ENCODE peak calls at places on chromosome 17, in ten cellular contexts. L, E, U, W, V, C, H, A, X and Y are unnamed samples.

GRCh38 chr17:17698869-17699351 is 17.7 kb downstream of the RAI1 start:
- DNase-seq in X (peak; percentile 53), H (no peak), U (peak; percentile 70), A (no peak), E (no peak), W (no peak), V (peak; percentile 84), C (no peak), L (peak; percentile 52), Y (no peak)

GRCh38 chr17:45451131-45451530 is 18.5 kb upstream of the ARHGAP27 start:
- DNase-seq in W (no peak), E (no peak), A (no peak), L (no peak), H (no peak), C (no peak), X (no peak), U (peak; percentile 45), V (no peak), Y (peak; percentile 63)

GRCh38 chr17:40378966-40379365 is 14.4 kb upstream of the GJD3 start:
- DNase-seq in A (no peak), H (no peak), U (no peak), W (no peak), E (no peak), X (no peak), L (no peak), V (no peak), C (no peak), Y (no peak)

GRCh38 chr17:78416311-78416711 is 37.9 kb downstream of the PGS1 start:
- DNase-seq in U (no peak), W (no peak), C (no peak), A (no peak), X (no peak), E (no peak), H (no peak), L (no peak), V (no peak), Y (no peak)

GRCh38 chr17:7262192-7263070 is at the start of gene CLDN7:
- DNase-seq in C (peak; percentile 97), U (peak; percentile 98), V (peak; percentile 63), A (no peak), W (no peak), X (no peak), E (no peak), L (no peak), H (peak; percentile 97), Y (no peak)

GRCh38 chr17:74042744-74043486 is 160.6 kb upstream of the RPL38 start:
- DNase-seq in H (peak; percentile 50), E (no peak), U (no peak), A (no peak), W (peak; percentile 43), L (peak; percentile 91), V (no peak), C (peak; percentile 5), X (no peak), Y (no peak)

GRCh38 chr17:20995164-20995872 is 47.5 kb downstream of the USP22 start:
- DNase-seq in X (no peak), W (no peak), E (no peak), U (no peak), A (no peak), L (no peak), V (no peak), H (no peak), C (no peak), Y (no peak)

GRCh38 chr17:7720125-7720524 is 2.6 kb downstream of the DNAH2 start:
- DNase-seq in H (no peak), U (peak; percentile 28), X (peak; percentile 35), V (peak; percentile 78), L (no peak), W (no peak), E (no peak), C (peak; percentile 10), A (no peak), Y (no peak)

GRCh38 chr17:4533522-4534502 is 21.4 kb downstream of the MYBBP1A start:
- DNase-seq in L (no peak), X (no peak), W (peak; percentile 18), C (no peak), A (no peak), V (no peak), U (no peak), E (no peak), H (peak; percentile 31), Y (peak; percentile 70)

GRCh38 chr17:50584116-50584515 is 23.6 kb downstream of the CACNA1G start:
- DNase-seq in W (no peak), E (no peak), H (no peak), C (no peak), X (no peak), L (no peak), U (no peak), A (no peak), V (no peak), Y (no peak)

GRCh38 chr17:19000531-19001011 is 4.0 kb downstream of the FAM83G start:
- DNase-seq in A (no peak), E (no peak), C (peak; percentile 38), X (no peak), H (no peak), V (no peak), L (peak; percentile 47), U (no peak), W (no peak), Y (no peak)

GRCh38 chr17:17191346-17191792 is 14.8 kb downstream of the PLD6 start:
- DNase-seq in W (no peak), L (peak; percentile 83), A (no peak), V (no peak), C (no peak), H (no peak), U (no peak), X (no peak), E (no peak), Y (no peak)

GRCh38 chr17:35244345-35245195 is 1.7 kb downstream of the SLFN5 start:
- DNase-seq in X (no peak), H (peak; percentile 28), C (peak; percentile 60), V (no peak), W (peak; percentile 99), L (peak; percentile 79), E (peak; percentile 68), A (peak; percentile 57), U (peak; percentile 52), Y (no peak)

GRCh38 chr17:80859004-80859941 is 132.4 kb upstream of the CHMP6 start:
- DNase-seq in X (no peak), L (peak; percentile 83), E (no peak), C (peak; percentile 62), U (peak; percentile 44), V (peak; percentile 43), W (no peak), A (no peak), H (no peak), Y (no peak)

GRCh38 chr17:11292491-11292890 is 51.5 kb downstream of the SHISA6 start:
- DNase-seq in C (no peak), L (no peak), V (no peak), X (no peak), W (no peak), A (no peak), H (no peak), U (no peak), E (no peak), Y (no peak)

GRCh38 chr17:77568540-77568939 is 390.0 kb upstream of the TNRC6C start:
- DNase-seq in V (no peak), X (no peak), C (no peak), U (no peak), A (no peak), E (no peak), H (no peak), W (no peak), L (no peak), Y (no peak)

GRCh38 chr17:1793447-1793806 is 31.6 kb downstream of the SERPINF1 start:
- DNase-seq in C (no peak), A (no peak), E (no peak), V (peak; percentile 94), H (peak; percentile 28), L (no peak), U (no peak), W (no peak), X (no peak), Y (no peak)

GRCh38 chr17:6330936-6331335 is 104.0 kb downstream of the AIPL1 start:
- DNase-seq in L (no peak), U (no peak), C (no peak), W (no peak), E (no peak), H (no peak), V (no peak), X (no peak), A (no peak), Y (no peak)